ENCODE peak calls at places on chromosomes 5 and 9, in eight cellular contexts. O is activated CD4-positive, alpha-beta T cell treated with anti-CD3 and anti-CD28 coated beads, Interleukin-2, amount 50 U/mL, for 1 hour; I is activated effector memory CD4-positive, alpha-beta T cell treated with Interleukin-2 at 50 U/mL for 16 hours; V is mucosa of descending colon; H is GM13976; D is breast epithelium; S is stomach; C is naive B cell. Y is an unnamed sample.

GRCh38 chr9:129014611-129015010 is 13.5 kb downstream of the SH3GLB2 start:
- DNase-seq in V (no peak), C (no peak), O (no peak), I (no peak), S (no peak), H (no peak), D (no peak), Y (no peak)

GRCh38 chr9:26604076-26604662 is 288.4 kb downstream of the CAAP1 start:
- DNase-seq in V (no peak), C (no peak), S (no peak), O (no peak), I (no peak), H (no peak), D (no peak), Y (no peak)

GRCh38 chr5:417765-418559 is 25.0 kb upstream of the EXOC3 start:
- DNase-seq in O (no peak), I (no peak), C (no peak), S (no peak), D (no peak), V (no peak), H (no peak), Y (no peak)

GRCh38 chr5:71658916-71659661 is 60.0 kb upstream of the CARTPT start:
- DNase-seq in I (no peak), V (no peak), H (no peak), O (no peak), C (no peak), D (no peak), S (no peak), Y (no peak)

GRCh38 chr5:151480859-151481258 is 33.5 kb downstream of the SLC36A1 start:
- DNase-seq in H (no peak), S (no peak), D (no peak), I (no peak), O (no peak), C (no peak), V (no peak), Y (no peak)

GRCh38 chr5:922041-922744 is 29.5 kb downstream of the TRIP13 start:
- DNase-seq in H (no peak), C (no peak), S (no peak), V (no peak), O (no peak), D (no peak), I (no peak), Y (no peak)

GRCh38 chr5:33479321-33479720 is 38.6 kb downstream of the TARS1 start:
- DNase-seq in V (no peak), I (no peak), D (no peak), O (no peak), S (no peak), H (no peak), C (no peak), Y (no peak)

GRCh38 chr9:90827181-90827866 is 25.7 kb downstream of the SYK start:
- DNase-seq in V (no peak), S (no peak), I (no peak), D (no peak), H (peak), C (peak), O (no peak), Y (no peak)

GRCh38 chr5:54985301-54986268 is at the start of gene ESM1:
- DNase-seq in I (no peak), H (no peak), D (no peak), V (no peak), S (no peak), O (no peak), C (no peak), Y (peak)

GRCh38 chr5:172482156-172483020 is 28.1 kb upstream of the SH3PXD2B start:
- DNase-seq in H (no peak), I (no peak), V (no peak), C (no peak), D (no peak), O (no peak), S (no peak), Y (no peak)

GRCh38 chr9:22975921-22976320 is 529.3 kb downstream of the DMRTA1 start:
- DNase-seq in H (no peak), I (no peak), O (no peak), S (no peak), D (no peak), V (no peak), C (no peak), Y (no peak)

GRCh38 chr9:137229903-137230719 is 590 bp upstream of the SLC34A3 start:
- DNase-seq in S (no peak), I (no peak), V (no peak), D (no peak), H (no peak), O (no peak), C (no peak), Y (no peak)

GRCh38 chr5:175483337-175483736 is 5.0 kb downstream of the SFXN1 start:
- DNase-seq in V (no peak), S (no peak), D (no peak), O (no peak), I (no peak), H (no peak), C (no peak), Y (no peak)

GRCh38 chr9:95381243-95381642 is 63.7 kb upstream of the FANCC start:
- DNase-seq in H (no peak), V (no peak), I (no peak), S (no peak), D (no peak), O (no peak), C (no peak), Y (no peak)

GRCh38 chr5:72159501-72159911 is 52.2 kb downstream of the MAP1B start:
- DNase-seq in C (no peak), S (no peak), O (no peak), H (no peak), V (no peak), D (no peak), I (no peak), Y (no peak)

GRCh38 chr9:37653385-37653784 is 2.6 kb downstream of the FRMPD1 start:
- DNase-seq in C (no peak), H (no peak), O (no peak), I (no peak), D (no peak), S (no peak), V (no peak), Y (no peak)

GRCh38 chr5:30968971-30969370 is 224.5 kb upstream of the CDH6 start:
- DNase-seq in I (no peak), H (no peak), D (no peak), O (no peak), C (no peak), V (no peak), S (no peak), Y (no peak)

GRCh38 chr5:33120671-33121070 is 320.1 kb upstream of the TARS1 start:
- DNase-seq in D (no peak), V (no peak), H (no peak), I (no peak), C (no peak), O (no peak), S (no peak), Y (no peak)

GRCh38 chr9:21015122-21015815 is 16.2 kb downstream of the HACD4 start:
- DNase-seq in S (no peak), V (no peak), I (no peak), O (no peak), D (no peak), C (no peak), H (no peak), Y (no peak)

GRCh38 chr5:135030691-135031145 is 3.3 kb downstream of the PITX1 start:
- DNase-seq in I (no peak), O (no peak), D (no peak), S (no peak), H (peak), V (no peak), C (no peak), Y (no peak)

Y was measured in SW 1271.